ENCODE peak calls at places on chromosomes 2 and 18, in five cellular contexts. One of them, this sample, is unnamed.

GRCh38 chr18:11042247-11042646 is 107.1 kb downstream of the PIEZO2 start:
- DNase-seq in GDM1: no peak
- DNase-seq in upper lobe of right lung: no peak
- DNase-seq in hypothalamus: no peak
- DNase-seq in brain microvascular endothelial cell: peak; percentile 97
- DNase-seq in this sample: no peak

GRCh38 chr2:627926-628560 is 49.2 kb downstream of the TMEM18 start:
- DNase-seq in GDM1: no peak
- DNase-seq in upper lobe of right lung: no peak
- DNase-seq in hypothalamus: no peak
- DNase-seq in brain microvascular endothelial cell: no peak
- DNase-seq in this sample: no peak

GRCh38 chr2:126808929-126809328 is 89.8 kb upstream of the TEX51 start:
- DNase-seq in GDM1: no peak
- DNase-seq in upper lobe of right lung: no peak
- DNase-seq in hypothalamus: no peak
- DNase-seq in brain microvascular endothelial cell: no peak
- DNase-seq in this sample: no peak

GRCh38 chr2:212901604-212902275 is 249.7 kb downstream of the IKZF2 start:
- DNase-seq in GDM1: no peak
- DNase-seq in upper lobe of right lung: no peak
- DNase-seq in hypothalamus: no peak
- DNase-seq in brain microvascular endothelial cell: no peak
- DNase-seq in this sample: no peak

GRCh38 chr18:49647496-49648168 is 85.8 kb downstream of the LIPG start:
- DNase-seq in GDM1: no peak
- DNase-seq in upper lobe of right lung: no peak
- DNase-seq in hypothalamus: no peak
- DNase-seq in brain microvascular endothelial cell: peak; percentile 63
- DNase-seq in this sample: peak; percentile 21

GRCh38 chr2:84899181-84899580 is 6.3 kb upstream of the TMSB10 start:
- DNase-seq in GDM1: no peak
- DNase-seq in upper lobe of right lung: no peak
- DNase-seq in hypothalamus: no peak
- DNase-seq in brain microvascular endothelial cell: no peak
- DNase-seq in this sample: no peak

GRCh38 chr2:230949966-230950832 is 25.2 kb upstream of the GPR55 start:
- DNase-seq in GDM1: no peak
- DNase-seq in upper lobe of right lung: no peak
- DNase-seq in hypothalamus: no peak
- DNase-seq in brain microvascular endothelial cell: no peak
- DNase-seq in this sample: no peak

GRCh38 chr2:120716641-120717585 is 18.8 kb upstream of the GLI2 start:
- DNase-seq in GDM1: no peak
- DNase-seq in upper lobe of right lung: peak; percentile 45
- DNase-seq in hypothalamus: no peak
- DNase-seq in brain microvascular endothelial cell: no peak
- DNase-seq in this sample: no peak

GRCh38 chr2:61135510-61135909 is 26.5 kb upstream of the C2orf74 start:
- DNase-seq in GDM1: peak; percentile 9
- DNase-seq in upper lobe of right lung: no peak
- DNase-seq in hypothalamus: no peak
- DNase-seq in brain microvascular endothelial cell: peak; percentile 52
- DNase-seq in this sample: peak; percentile 36

GRCh38 chr2:59112258-59112657 is 871.1 kb upstream of the FANCL start:
- DNase-seq in GDM1: no peak
- DNase-seq in upper lobe of right lung: no peak
- DNase-seq in hypothalamus: no peak
- DNase-seq in brain microvascular endothelial cell: no peak
- DNase-seq in this sample: no peak

GRCh38 chr2:165674780-165675179 is 119.3 kb downstream of the GALNT3 start:
- DNase-seq in GDM1: no peak
- DNase-seq in upper lobe of right lung: no peak
- DNase-seq in hypothalamus: no peak
- DNase-seq in brain microvascular endothelial cell: no peak
- DNase-seq in this sample: no peak

GRCh38 chr18:79797518-79798345 is at the start of gene KCNG2:
- DNase-seq in GDM1: no peak
- DNase-seq in upper lobe of right lung: peak; percentile 64
- DNase-seq in hypothalamus: peak; percentile 41
- DNase-seq in brain microvascular endothelial cell: no peak
- DNase-seq in this sample: no peak

GRCh38 chr2:29251406-29251805 is 136.2 kb downstream of the CLIP4 start:
- DNase-seq in GDM1: no peak
- DNase-seq in upper lobe of right lung: no peak
- DNase-seq in hypothalamus: no peak
- DNase-seq in brain microvascular endothelial cell: no peak
- DNase-seq in this sample: no peak

GRCh38 chr2:102122115-102122514 is 20.4 kb upstream of the IL1R1 start:
- DNase-seq in GDM1: no peak
- DNase-seq in upper lobe of right lung: no peak
- DNase-seq in hypothalamus: no peak
- DNase-seq in brain microvascular endothelial cell: peak; percentile 95
- DNase-seq in this sample: no peak

GRCh38 chr2:128155970-128156369 is 65.0 kb downstream of the UGGT1 start:
- DNase-seq in GDM1: no peak
- DNase-seq in upper lobe of right lung: no peak
- DNase-seq in hypothalamus: no peak
- DNase-seq in brain microvascular endothelial cell: no peak
- DNase-seq in this sample: no peak

GRCh38 chr2:211881449-211881848 is 657.2 kb downstream of the ERBB4 start:
- DNase-seq in GDM1: no peak
- DNase-seq in upper lobe of right lung: no peak
- DNase-seq in hypothalamus: no peak
- DNase-seq in brain microvascular endothelial cell: no peak
- DNase-seq in this sample: no peak

GRCh38 chr2:198168651-198169050 is 364.3 kb downstream of the PLCL1 start:
- DNase-seq in GDM1: no peak
- DNase-seq in upper lobe of right lung: no peak
- DNase-seq in hypothalamus: no peak
- DNase-seq in brain microvascular endothelial cell: no peak
- DNase-seq in this sample: no peak

GRCh38 chr18:44687421-44687820 is 6.7 kb downstream of the SETBP1 start:
- DNase-seq in GDM1: no peak
- DNase-seq in upper lobe of right lung: no peak
- DNase-seq in hypothalamus: no peak
- DNase-seq in brain microvascular endothelial cell: no peak
- DNase-seq in this sample: no peak

GRCh38 chr2:105919826-105920225 is 175.1 kb downstream of the NCK2 start:
- DNase-seq in GDM1: no peak
- DNase-seq in upper lobe of right lung: no peak
- DNase-seq in hypothalamus: no peak
- DNase-seq in brain microvascular endothelial cell: peak; percentile 63
- DNase-seq in this sample: no peak

GRCh38 chr2:141782574-141782973 is 348.2 kb downstream of the LRP1B start:
- DNase-seq in GDM1: no peak
- DNase-seq in upper lobe of right lung: no peak
- DNase-seq in hypothalamus: no peak
- DNase-seq in brain microvascular endothelial cell: no peak
- DNase-seq in this sample: no peak

GRCh38 chr2:240628507-240629418 is 3.5 kb downstream of the GPR35 start:
- DNase-seq in GDM1: no peak
- DNase-seq in upper lobe of right lung: peak; percentile 61
- DNase-seq in hypothalamus: no peak
- DNase-seq in brain microvascular endothelial cell: no peak
- DNase-seq in this sample: no peak

GRCh38 chr2:2325538-2325937 is 5.5 kb downstream of the MYT1L start:
- DNase-seq in GDM1: no peak
- DNase-seq in upper lobe of right lung: no peak
- DNase-seq in hypothalamus: no peak
- DNase-seq in brain microvascular endothelial cell: no peak
- DNase-seq in this sample: peak; percentile 77